ENCODE peak calls at places on chromosomes 3 and 15, in nine cellular contexts. One of them, this sample, is unnamed.
A peak's percentile ranks its signal among the peaks of the same experiment; 100 is the strongest.

GRCh38 chr15:69468241-69469121 is 15.9 kb downstream of the RPLP1 start:
- DNase-seq in mesendoderm: peak; percentile 48
- DNase-seq in brain microvascular endothelial cell: peak; percentile 59
- DNase-seq in kidney: peak; percentile 85
- DNase-seq in psoas muscle: no peak
- DNase-seq in substantia nigra: no peak
- DNase-seq in HCT116: no peak
- DNase-seq in aorta: no peak
- DNase-seq in PC-3: peak; percentile 93
- DNase-seq in this sample: peak; percentile 95

GRCh38 chr15:58447244-58448010 is 15.6 kb downstream of the LIPC start:
- DNase-seq in kidney: no peak
- DNase-seq in substantia nigra: no peak
- DNase-seq in HCT116: no peak
- DNase-seq in aorta: no peak
- DNase-seq in psoas muscle: no peak
- DNase-seq in mesendoderm: no peak
- DNase-seq in PC-3: peak; percentile 21
- DNase-seq in brain microvascular endothelial cell: peak; percentile 94
- DNase-seq in this sample: no peak

GRCh38 chr3:37386627-37387230 is 212.3 kb upstream of the LRRFIP2 start:
- DNase-seq in substantia nigra: no peak
- DNase-seq in HCT116: no peak
- DNase-seq in brain microvascular endothelial cell: no peak
- DNase-seq in psoas muscle: no peak
- DNase-seq in kidney: no peak
- DNase-seq in mesendoderm: no peak
- DNase-seq in PC-3: no peak
- DNase-seq in aorta: no peak
- DNase-seq in this sample: no peak

GRCh38 chr3:45817788-45818523 is 21.6 kb upstream of the SLC6A20 start:
- DNase-seq in substantia nigra: no peak
- DNase-seq in mesendoderm: no peak
- DNase-seq in kidney: no peak
- DNase-seq in aorta: no peak
- DNase-seq in PC-3: peak; percentile 97
- DNase-seq in HCT116: peak; percentile 96
- DNase-seq in psoas muscle: peak; percentile 67
- DNase-seq in brain microvascular endothelial cell: peak; percentile 86
- DNase-seq in this sample: peak; percentile 93

GRCh38 chr3:7695067-7695466 is 806.6 kb upstream of the LMCD1 start:
- DNase-seq in HCT116: no peak
- DNase-seq in aorta: no peak
- DNase-seq in PC-3: no peak
- DNase-seq in psoas muscle: no peak
- DNase-seq in substantia nigra: no peak
- DNase-seq in kidney: no peak
- DNase-seq in mesendoderm: peak; percentile 28
- DNase-seq in brain microvascular endothelial cell: no peak
- DNase-seq in this sample: no peak

GRCh38 chr3:170320471-170321121 is 36.9 kb upstream of the SKIL start:
- DNase-seq in brain microvascular endothelial cell: peak; percentile 10
- DNase-seq in psoas muscle: no peak
- DNase-seq in substantia nigra: no peak
- DNase-seq in HCT116: no peak
- DNase-seq in kidney: no peak
- DNase-seq in PC-3: no peak
- DNase-seq in mesendoderm: peak; percentile 92
- DNase-seq in aorta: no peak
- DNase-seq in this sample: no peak

GRCh38 chr3:150451329-150452084 is 43.4 kb downstream of the TSC22D2 start:
- DNase-seq in psoas muscle: no peak
- DNase-seq in brain microvascular endothelial cell: no peak
- DNase-seq in substantia nigra: no peak
- DNase-seq in mesendoderm: no peak
- DNase-seq in PC-3: no peak
- DNase-seq in HCT116: no peak
- DNase-seq in kidney: no peak
- DNase-seq in aorta: no peak
- DNase-seq in this sample: no peak

GRCh38 chr3:195015021-195015420 is 255.9 kb downstream of the XXYLT1 start:
- DNase-seq in HCT116: no peak
- DNase-seq in brain microvascular endothelial cell: no peak
- DNase-seq in substantia nigra: no peak
- DNase-seq in kidney: no peak
- DNase-seq in aorta: no peak
- DNase-seq in psoas muscle: no peak
- DNase-seq in mesendoderm: no peak
- DNase-seq in PC-3: no peak
- DNase-seq in this sample: no peak

GRCh38 chr15:39578851-39579486 is 1.9 kb upstream of the THBS1 start:
- DNase-seq in aorta: no peak
- DNase-seq in PC-3: no peak
- DNase-seq in brain microvascular endothelial cell: no peak
- DNase-seq in HCT116: no peak
- DNase-seq in mesendoderm: peak; percentile 49
- DNase-seq in psoas muscle: no peak
- DNase-seq in kidney: no peak
- DNase-seq in substantia nigra: no peak
- DNase-seq in this sample: no peak

GRCh38 chr3:109127533-109127932 is 9.0 kb upstream of the C3orf85 start:
- DNase-seq in kidney: no peak
- DNase-seq in brain microvascular endothelial cell: no peak
- DNase-seq in psoas muscle: no peak
- DNase-seq in substantia nigra: no peak
- DNase-seq in aorta: no peak
- DNase-seq in HCT116: no peak
- DNase-seq in mesendoderm: no peak
- DNase-seq in PC-3: no peak
- DNase-seq in this sample: no peak

GRCh38 chr15:49902791-49903481 is 216.1 kb downstream of the ATP8B4 start:
- DNase-seq in psoas muscle: no peak
- DNase-seq in aorta: no peak
- DNase-seq in substantia nigra: no peak
- DNase-seq in brain microvascular endothelial cell: peak; percentile 12
- DNase-seq in PC-3: peak; percentile 32
- DNase-seq in kidney: no peak
- DNase-seq in mesendoderm: no peak
- DNase-seq in HCT116: no peak
- DNase-seq in this sample: no peak

GRCh38 chr15:90181781-90182180 is 19.3 kb upstream of the SEMA4B start:
- DNase-seq in kidney: peak; percentile 18
- DNase-seq in aorta: no peak
- DNase-seq in psoas muscle: no peak
- DNase-seq in substantia nigra: no peak
- DNase-seq in brain microvascular endothelial cell: no peak
- DNase-seq in HCT116: no peak
- DNase-seq in mesendoderm: no peak
- DNase-seq in PC-3: no peak
- DNase-seq in this sample: no peak

GRCh38 chr3:7504886-7505775 is 644.2 kb downstream of the GRM7 start:
- DNase-seq in psoas muscle: no peak
- DNase-seq in aorta: no peak
- DNase-seq in brain microvascular endothelial cell: peak; percentile 68
- DNase-seq in substantia nigra: no peak
- DNase-seq in PC-3: peak; percentile 70
- DNase-seq in mesendoderm: peak; percentile 54
- DNase-seq in kidney: no peak
- DNase-seq in HCT116: peak; percentile 83
- DNase-seq in this sample: peak; percentile 61

GRCh38 chr3:158105710-158106438 is at the start of gene SHOX2:
- DNase-seq in PC-3: no peak
- DNase-seq in aorta: peak; percentile 82
- DNase-seq in kidney: peak; percentile 81
- DNase-seq in mesendoderm: peak; percentile 70
- DNase-seq in substantia nigra: no peak
- DNase-seq in psoas muscle: peak; percentile 29
- DNase-seq in HCT116: no peak
- DNase-seq in brain microvascular endothelial cell: no peak
- DNase-seq in this sample: no peak

DNA sequence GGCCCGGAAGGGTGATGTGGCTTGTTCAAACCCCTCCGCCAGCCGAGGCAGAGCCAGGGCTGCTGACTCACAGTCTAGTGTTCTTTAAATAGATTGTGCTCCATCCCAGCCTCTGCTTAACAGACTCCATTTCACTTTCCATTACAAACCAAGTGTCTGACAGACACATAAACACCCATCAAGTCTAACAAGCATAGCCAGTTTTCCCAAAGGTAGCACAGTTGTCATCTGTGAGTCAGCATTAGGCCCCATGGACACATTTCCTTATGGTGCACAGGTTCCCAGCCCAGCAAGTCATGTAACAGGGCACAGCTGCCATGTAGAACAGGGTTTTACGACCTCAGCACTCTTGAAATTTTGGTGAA is 109.9 kb upstream of the RAP2B start:
- DNase-seq in HCT116: peak; percentile 95
- DNase-seq in aorta: peak; percentile 84
- DNase-seq in psoas muscle: no peak
- DNase-seq in PC-3: peak; percentile 98
- DNase-seq in substantia nigra: no peak
- DNase-seq in kidney: no peak
- DNase-seq in brain microvascular endothelial cell: peak; percentile 95
- DNase-seq in mesendoderm: no peak
- DNase-seq in this sample: peak; percentile 99
- H3K27ac ChIP-seq in HCT116: peak overlapping the region; percentile 77
- H3K27ac ChIP-seq in aorta: no peak overlapping the region
- H3K27ac ChIP-seq in psoas muscle: no peak overlapping the region
- H3K27ac ChIP-seq in PC-3: peak overlapping the region; percentile 96
- H3K27ac ChIP-seq in substantia nigra: no peak overlapping the region
- H3K27ac ChIP-seq in kidney: no peak overlapping the region
- H3K27ac ChIP-seq in brain microvascular endothelial cell: peak overlapping the region; percentile 85
- H3K27ac ChIP-seq in mesendoderm: no peak overlapping the region
- H3K27ac ChIP-seq in this sample: peak overlapping the region; percentile 97

GRCh38 chr15:66069751-66070150 is 183.8 kb downstream of the MEGF11 start:
- DNase-seq in substantia nigra: no peak
- DNase-seq in PC-3: no peak
- DNase-seq in HCT116: no peak
- DNase-seq in aorta: no peak
- DNase-seq in brain microvascular endothelial cell: no peak
- DNase-seq in psoas muscle: no peak
- DNase-seq in mesendoderm: peak; percentile 37
- DNase-seq in kidney: no peak
- DNase-seq in this sample: no peak

GRCh38 chr15:66066439-66066838 is 187.1 kb downstream of the MEGF11 start:
- DNase-seq in substantia nigra: no peak
- DNase-seq in kidney: peak; percentile 50
- DNase-seq in PC-3: no peak
- DNase-seq in HCT116: no peak
- DNase-seq in psoas muscle: no peak
- DNase-seq in aorta: no peak
- DNase-seq in mesendoderm: no peak
- DNase-seq in brain microvascular endothelial cell: no peak
- DNase-seq in this sample: no peak

GRCh38 chr15:66066005-66066404 is 187.5 kb downstream of the MEGF11 start:
- DNase-seq in brain microvascular endothelial cell: no peak
- DNase-seq in mesendoderm: no peak
- DNase-seq in psoas muscle: no peak
- DNase-seq in substantia nigra: no peak
- DNase-seq in PC-3: no peak
- DNase-seq in aorta: no peak
- DNase-seq in HCT116: no peak
- DNase-seq in kidney: peak; percentile 34
- DNase-seq in this sample: no peak

GRCh38 chr15:66068801-66069200 is 184.7 kb downstream of the MEGF11 start:
- DNase-seq in PC-3: no peak
- DNase-seq in mesendoderm: no peak
- DNase-seq in kidney: peak; percentile 10
- DNase-seq in aorta: no peak
- DNase-seq in brain microvascular endothelial cell: no peak
- DNase-seq in HCT116: no peak
- DNase-seq in substantia nigra: no peak
- DNase-seq in psoas muscle: no peak
- DNase-seq in this sample: no peak

GRCh38 chr15:66067687-66068086 is 185.9 kb downstream of the MEGF11 start:
- DNase-seq in brain microvascular endothelial cell: no peak
- DNase-seq in mesendoderm: peak; percentile 88
- DNase-seq in kidney: peak; percentile 4
- DNase-seq in PC-3: no peak
- DNase-seq in aorta: no peak
- DNase-seq in psoas muscle: no peak
- DNase-seq in substantia nigra: no peak
- DNase-seq in HCT116: no peak
- DNase-seq in this sample: no peak
- H3K27ac ChIP-seq in brain microvascular endothelial cell: no peak overlapping the region
- H3K27ac ChIP-seq in mesendoderm: no peak overlapping the region
- H3K27ac ChIP-seq in kidney: no peak overlapping the region
- H3K27ac ChIP-seq in PC-3: no peak overlapping the region
- H3K27ac ChIP-seq in aorta: no peak overlapping the region
- H3K27ac ChIP-seq in psoas muscle: no peak overlapping the region
- H3K27ac ChIP-seq in substantia nigra: no peak overlapping the region
- H3K27ac ChIP-seq in HCT116: no peak overlapping the region
- H3K27ac ChIP-seq in this sample: no peak overlapping the region

GRCh38 chr15:40766906-40767837 is 2.6 kb upstream of the C15orf62 start:
- DNase-seq in mesendoderm: no peak
- DNase-seq in psoas muscle: no peak
- DNase-seq in HCT116: no peak
- DNase-seq in substantia nigra: no peak
- DNase-seq in PC-3: peak; percentile 54
- DNase-seq in brain microvascular endothelial cell: peak; percentile 60
- DNase-seq in kidney: peak; percentile 71
- DNase-seq in aorta: no peak
- DNase-seq in this sample: no peak
- H3K27ac ChIP-seq in mesendoderm: no peak overlapping the region
- H3K27ac ChIP-seq in psoas muscle: no peak overlapping the region
- H3K27ac ChIP-seq in HCT116: no peak overlapping the region
- H3K27ac ChIP-seq in substantia nigra: no peak overlapping the region
- H3K27ac ChIP-seq in PC-3: no peak overlapping the region
- H3K27ac ChIP-seq in brain microvascular endothelial cell: no peak overlapping the region
- H3K27ac ChIP-seq in kidney: no peak overlapping the region
- H3K27ac ChIP-seq in aorta: no peak overlapping the region
- H3K27ac ChIP-seq in this sample: peak overlapping the region; percentile 47

GRCh38 chr3:127002195-127003174 is 19.6 kb downstream of the PLXNA1 start:
- DNase-seq in substantia nigra: peak; percentile 17
- DNase-seq in mesendoderm: peak; percentile 96
- DNase-seq in aorta: peak; percentile 96
- DNase-seq in HCT116: no peak
- DNase-seq in psoas muscle: peak; percentile 89
- DNase-seq in kidney: peak; percentile 97
- DNase-seq in PC-3: no peak
- DNase-seq in brain microvascular endothelial cell: peak; percentile 85
- DNase-seq in this sample: no peak

GRCh38 chr3:127000128-127000527 is 17.2 kb downstream of the PLXNA1 start:
- DNase-seq in mesendoderm: no peak
- DNase-seq in aorta: no peak
- DNase-seq in kidney: no peak
- DNase-seq in PC-3: no peak
- DNase-seq in substantia nigra: no peak
- DNase-seq in HCT116: no peak
- DNase-seq in brain microvascular endothelial cell: no peak
- DNase-seq in psoas muscle: no peak
- DNase-seq in this sample: no peak

GRCh38 chr3:127003175-127003555 is 20.2 kb downstream of the PLXNA1 start:
- DNase-seq in mesendoderm: no peak
- DNase-seq in brain microvascular endothelial cell: no peak
- DNase-seq in substantia nigra: no peak
- DNase-seq in HCT116: no peak
- DNase-seq in kidney: no peak
- DNase-seq in psoas muscle: no peak
- DNase-seq in aorta: no peak
- DNase-seq in PC-3: no peak
- DNase-seq in this sample: no peak

GRCh38 chr3:127000792-127001191 is 17.9 kb downstream of the PLXNA1 start:
- DNase-seq in kidney: no peak
- DNase-seq in psoas muscle: no peak
- DNase-seq in substantia nigra: no peak
- DNase-seq in aorta: no peak
- DNase-seq in PC-3: no peak
- DNase-seq in mesendoderm: no peak
- DNase-seq in brain microvascular endothelial cell: no peak
- DNase-seq in HCT116: no peak
- DNase-seq in this sample: no peak

GRCh38 chr3:127001486-127002194 is 18.7 kb downstream of the PLXNA1 start:
- DNase-seq in PC-3: no peak
- DNase-seq in kidney: no peak
- DNase-seq in HCT116: no peak
- DNase-seq in aorta: no peak
- DNase-seq in mesendoderm: no peak
- DNase-seq in psoas muscle: no peak
- DNase-seq in brain microvascular endothelial cell: no peak
- DNase-seq in substantia nigra: no peak
- DNase-seq in this sample: no peak
- H3K27ac ChIP-seq in PC-3: no peak overlapping the region
- H3K27ac ChIP-seq in kidney: peak overlapping the region; percentile 59
- H3K27ac ChIP-seq in HCT116: no peak overlapping the region
- H3K27ac ChIP-seq in aorta: peak overlapping the region; percentile 24
- H3K27ac ChIP-seq in mesendoderm: peak overlapping the region; percentile 4
- H3K27ac ChIP-seq in psoas muscle: peak overlapping the region; percentile 11
- H3K27ac ChIP-seq in brain microvascular endothelial cell: peak overlapping the region; percentile 70
- H3K27ac ChIP-seq in substantia nigra: no peak overlapping the region
- H3K27ac ChIP-seq in this sample: peak overlapping the region; percentile 65

This sample was measured in epithelial cell of prostate.